ENCODE peak calls at places on chromosomes 4 and X, in six cellular contexts. One of them, this sample, is unnamed.
A peak's percentile ranks its signal among the peaks of the same experiment; 100 is the strongest.

GRCh38 chr4:132592850-132593249 is 556.2 kb upstream of the PCDH10 start:
- DNase-seq in lower leg skin: no peak
- DNase-seq in neural progenitor cell: no peak
- DNase-seq in nephron progenitor cell: no peak
- DNase-seq in dorsolateral prefrontal cortex: no peak
- DNase-seq in body of pancreas: no peak
- DNase-seq in this sample: no peak

GRCh38 chr4:80173387-80173786 is 23.9 kb upstream of the PRDM8 start:
- DNase-seq in lower leg skin: no peak
- DNase-seq in body of pancreas: no peak
- DNase-seq in nephron progenitor cell: no peak
- DNase-seq in dorsolateral prefrontal cortex: no peak
- DNase-seq in neural progenitor cell: peak; percentile 32
- DNase-seq in this sample: no peak

GRCh38 chr4:127775843-127776242 is 6.3 kb upstream of the HSPA4L start:
- DNase-seq in nephron progenitor cell: no peak
- DNase-seq in neural progenitor cell: no peak
- DNase-seq in lower leg skin: no peak
- DNase-seq in dorsolateral prefrontal cortex: no peak
- DNase-seq in body of pancreas: no peak
- DNase-seq in this sample: no peak

GRCh38 chr4:83074086-83074704 is 39.2 kb downstream of the COPS4 start:
- DNase-seq in nephron progenitor cell: peak; percentile 30
- DNase-seq in neural progenitor cell: peak; percentile 74
- DNase-seq in body of pancreas: peak; percentile 18
- DNase-seq in dorsolateral prefrontal cortex: no peak
- DNase-seq in lower leg skin: peak; percentile 32
- DNase-seq in this sample: peak; percentile 89

GRCh38 chr4:3437582-3437936 is 4.2 kb upstream of the HGFAC start:
- DNase-seq in body of pancreas: no peak
- DNase-seq in lower leg skin: no peak
- DNase-seq in dorsolateral prefrontal cortex: no peak
- DNase-seq in nephron progenitor cell: no peak
- DNase-seq in neural progenitor cell: no peak
- DNase-seq in this sample: no peak

GRCh38 chr4:182338731-182339130 is 95.5 kb downstream of the TENM3 start:
- DNase-seq in nephron progenitor cell: no peak
- DNase-seq in neural progenitor cell: no peak
- DNase-seq in body of pancreas: no peak
- DNase-seq in dorsolateral prefrontal cortex: no peak
- DNase-seq in lower leg skin: no peak
- DNase-seq in this sample: no peak

GRCh38 chr4:1809754-1810502 is 16.8 kb downstream of the FGFR3 start:
- DNase-seq in body of pancreas: peak; percentile 69
- DNase-seq in dorsolateral prefrontal cortex: peak; percentile 68
- DNase-seq in neural progenitor cell: peak; percentile 89
- DNase-seq in lower leg skin: no peak
- DNase-seq in nephron progenitor cell: peak; percentile 89
- DNase-seq in this sample: peak; percentile 87

GRCh38 chr4:139214039-139214534 is 37.1 kb upstream of the ELF2 start:
- DNase-seq in neural progenitor cell: peak; percentile 44
- DNase-seq in nephron progenitor cell: peak; percentile 10
- DNase-seq in dorsolateral prefrontal cortex: no peak
- DNase-seq in body of pancreas: peak; percentile 59
- DNase-seq in lower leg skin: peak; percentile 32
- DNase-seq in this sample: peak; percentile 78

GRCh38 chr4:88729146-88729755 is 31.6 kb upstream of the NAP1L5 start:
- DNase-seq in nephron progenitor cell: no peak
- DNase-seq in neural progenitor cell: no peak
- DNase-seq in lower leg skin: no peak
- DNase-seq in body of pancreas: no peak
- DNase-seq in dorsolateral prefrontal cortex: no peak
- DNase-seq in this sample: no peak

GRCh38 chrX:152946681-152947080 is 47.2 kb downstream of the PNMA5 start:
- DNase-seq in body of pancreas: no peak
- DNase-seq in lower leg skin: no peak
- DNase-seq in dorsolateral prefrontal cortex: no peak
- DNase-seq in nephron progenitor cell: no peak
- DNase-seq in neural progenitor cell: no peak
- DNase-seq in this sample: no peak

GRCh38 chrX:55778322-55778721 is 60.8 kb downstream of the RRAGB start:
- DNase-seq in neural progenitor cell: no peak
- DNase-seq in body of pancreas: no peak
- DNase-seq in dorsolateral prefrontal cortex: no peak
- DNase-seq in nephron progenitor cell: no peak
- DNase-seq in lower leg skin: no peak
- DNase-seq in this sample: no peak

GRCh38 chrX:139889760-139890159 is 43.1 kb downstream of the ATP11C start:
- DNase-seq in neural progenitor cell: no peak
- DNase-seq in lower leg skin: no peak
- DNase-seq in body of pancreas: no peak
- DNase-seq in dorsolateral prefrontal cortex: no peak
- DNase-seq in nephron progenitor cell: no peak
- DNase-seq in this sample: no peak

GRCh38 chrX:130083656-130084382 is 26.5 kb downstream of the ELF4 start:
- DNase-seq in dorsolateral prefrontal cortex: no peak
- DNase-seq in lower leg skin: no peak
- DNase-seq in nephron progenitor cell: no peak
- DNase-seq in body of pancreas: no peak
- DNase-seq in neural progenitor cell: no peak
- DNase-seq in this sample: no peak

GRCh38 chrX:16992902-16993301 is 46.4 kb downstream of the REPS2 start:
- DNase-seq in dorsolateral prefrontal cortex: no peak
- DNase-seq in nephron progenitor cell: no peak
- DNase-seq in body of pancreas: no peak
- DNase-seq in lower leg skin: no peak
- DNase-seq in neural progenitor cell: no peak
- DNase-seq in this sample: no peak

GRCh38 chrX:16990839-16991238 is 44.4 kb downstream of the REPS2 start:
- DNase-seq in body of pancreas: no peak
- DNase-seq in neural progenitor cell: no peak
- DNase-seq in lower leg skin: no peak
- DNase-seq in dorsolateral prefrontal cortex: no peak
- DNase-seq in nephron progenitor cell: no peak
- DNase-seq in this sample: no peak

GRCh38 chrX:16992411-16992810 is 46.0 kb downstream of the REPS2 start:
- DNase-seq in lower leg skin: no peak
- DNase-seq in nephron progenitor cell: no peak
- DNase-seq in dorsolateral prefrontal cortex: no peak
- DNase-seq in body of pancreas: no peak
- DNase-seq in neural progenitor cell: no peak
- DNase-seq in this sample: no peak

GRCh38 chrX:16997313-16997712 is 50.9 kb downstream of the REPS2 start:
- DNase-seq in nephron progenitor cell: no peak
- DNase-seq in lower leg skin: no peak
- DNase-seq in body of pancreas: no peak
- DNase-seq in neural progenitor cell: no peak
- DNase-seq in dorsolateral prefrontal cortex: no peak
- DNase-seq in this sample: no peak

GRCh38 chrX:16993791-16994318 is 47.4 kb downstream of the REPS2 start:
- DNase-seq in lower leg skin: no peak
- DNase-seq in neural progenitor cell: peak; percentile 8
- DNase-seq in nephron progenitor cell: no peak
- DNase-seq in body of pancreas: no peak
- DNase-seq in dorsolateral prefrontal cortex: no peak
- DNase-seq in this sample: peak; percentile 17
- TF ChIP-seq CTCF in lower leg skin: no peak
- TF ChIP-seq CTCF in neural progenitor cell: peak; percentile 30
- TF ChIP-seq CTCF in nephron progenitor cell: no peak
- TF ChIP-seq CTCF in body of pancreas: no peak
- TF ChIP-seq CTCF in dorsolateral prefrontal cortex: peak; percentile 27
- TF ChIP-seq CTCF in this sample: peak; percentile 55

GRCh38 chr4:53620956-53621355 is 29.7 kb upstream of the LNX1 start:
- DNase-seq in body of pancreas: no peak
- DNase-seq in neural progenitor cell: peak; percentile 14
- DNase-seq in dorsolateral prefrontal cortex: no peak
- DNase-seq in lower leg skin: no peak
- DNase-seq in nephron progenitor cell: no peak
- DNase-seq in this sample: peak; percentile 38
- TF ChIP-seq CTCF in body of pancreas: no peak
- TF ChIP-seq CTCF in neural progenitor cell: peak; percentile 18
- TF ChIP-seq CTCF in dorsolateral prefrontal cortex: no peak
- TF ChIP-seq CTCF in lower leg skin: no peak
- TF ChIP-seq CTCF in nephron progenitor cell: no peak
- TF ChIP-seq CTCF in this sample: peak; percentile 36

DNA sequence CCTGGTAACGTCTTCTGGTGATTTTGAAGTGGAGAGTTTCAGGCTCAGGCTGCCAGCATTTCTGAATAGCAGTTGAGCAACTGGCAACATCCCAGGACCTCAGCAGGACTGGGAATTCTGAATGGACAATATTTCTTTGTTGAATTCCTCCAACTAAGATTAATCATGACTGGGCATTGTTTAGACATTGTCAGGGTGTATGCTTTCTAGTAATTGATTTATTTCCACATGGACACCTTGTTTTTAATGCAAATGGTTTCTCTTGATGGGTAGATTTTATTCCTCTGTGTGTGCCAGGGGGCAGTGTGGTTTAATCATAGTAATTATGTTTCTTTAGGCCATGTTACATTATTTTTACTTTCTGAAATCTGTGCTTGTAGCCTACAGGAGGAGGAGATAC is 1004.7 kb upstream of the LCORL start:
- DNase-seq in body of pancreas: peak; percentile 23
- DNase-seq in nephron progenitor cell: no peak
- DNase-seq in neural progenitor cell: no peak
- DNase-seq in lower leg skin: no peak
- DNase-seq in dorsolateral prefrontal cortex: no peak
- DNase-seq in this sample: no peak
- TF ChIP-seq CTCF in body of pancreas: no peak
- TF ChIP-seq CTCF in nephron progenitor cell: no peak
- TF ChIP-seq CTCF in neural progenitor cell: peak; percentile 21
- TF ChIP-seq CTCF in lower leg skin: no peak
- TF ChIP-seq CTCF in dorsolateral prefrontal cortex: no peak
- TF ChIP-seq CTCF in this sample: no peak

DNA sequence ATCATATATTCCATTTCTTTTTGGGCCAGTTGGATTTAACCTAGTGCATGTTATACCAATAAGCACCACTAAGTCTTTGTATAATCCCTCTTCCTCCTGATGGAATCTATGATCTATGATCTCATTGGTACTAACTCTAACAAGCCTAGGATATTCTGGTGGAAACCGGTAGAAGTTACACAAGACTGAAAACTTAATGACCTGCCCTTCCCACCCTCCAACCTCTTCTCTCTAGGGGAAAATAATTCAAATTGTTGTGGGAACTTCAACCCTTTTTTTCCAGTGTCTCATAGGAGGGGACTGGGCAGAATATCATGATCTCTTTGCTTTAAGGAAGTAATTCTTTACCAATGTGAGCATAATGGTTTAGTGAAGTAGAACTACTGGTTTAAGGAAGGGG is 289.5 kb upstream of the BOD1L1 start:
- DNase-seq in nephron progenitor cell: no peak
- DNase-seq in dorsolateral prefrontal cortex: no peak
- DNase-seq in lower leg skin: no peak
- DNase-seq in body of pancreas: no peak
- DNase-seq in neural progenitor cell: no peak
- DNase-seq in this sample: no peak
- TF ChIP-seq CTCF in nephron progenitor cell: no peak
- TF ChIP-seq CTCF in dorsolateral prefrontal cortex: no peak
- TF ChIP-seq CTCF in lower leg skin: no peak
- TF ChIP-seq CTCF in body of pancreas: no peak
- TF ChIP-seq CTCF in neural progenitor cell: no peak
- TF ChIP-seq CTCF in this sample: no peak